ENCODE peak calls at places on chromosomes 5 and 9, in nine cellular contexts. S, V, Z, E, Q, N, R, F and X are unnamed samples. For H3K27me3, the result is how much of the 10 kb centered on the place peaks cover.

GRCh38 chr9:22244141-22245011 is 202.2 kb upstream of the DMRTA1 start:
- DNase-seq in F (no peak), S (no peak), N (no peak), V (no peak), Q (no peak), E (no peak), Z (peak), R (peak), X (peak)

GRCh38 chr5:45225571-45226031 is 416.9 kb downstream of the MRPS30 start:
- DNase-seq in S (no peak), E (no peak), N (no peak), F (no peak), Z (no peak), Q (no peak), V (no peak), R (no peak), X (no peak)

GRCh38 chr9:114789006-114789405 is 16.8 kb downstream of the TNFSF15 start:
- DNase-seq in Z (no peak), V (no peak), E (no peak), Q (no peak), F (no peak), S (no peak), R (no peak), N (no peak), X (no peak)

GRCh38 chr5:60806591-60807243 is 37.4 kb downstream of the ELOVL7 start:
- DNase-seq in N (no peak), F (no peak), Z (no peak), R (no peak), Q (no peak), V (no peak), E (no peak), S (no peak), X (no peak)

GRCh38 chr5:127092690-127093089 is 19.4 kb upstream of the C5orf63 start:
- DNase-seq in R (peak), N (no peak), S (no peak), E (no peak), Q (no peak), V (no peak), F (no peak), Z (peak), X (no peak)

GRCh38 chr9:131677445-131678180 is 62.3 kb downstream of the RAPGEF1 start:
- DNase-seq in V (peak), E (no peak), F (no peak), Q (no peak), N (no peak), Z (peak), R (peak), S (no peak), X (no peak)

GRCh38 chr5:51484326-51484725 is 101.1 kb downstream of the ISL1 start:
- DNase-seq in Z (no peak), E (no peak), F (no peak), Q (no peak), S (no peak), N (no peak), V (no peak), R (no peak), X (no peak)

GRCh38 chr5:114355086-114355830 is 6.6 kb upstream of the KCNN2 start:
- DNase-seq in Z (no peak), Q (no peak), N (no peak), E (no peak), V (no peak), S (no peak), F (no peak), R (no peak), X (no peak)

GRCh38 chr9:80615964-80616363 is 1044.2 kb downstream of the TLE4 start:
- DNase-seq in Z (peak), F (no peak), Q (no peak), R (peak), S (no peak), V (no peak), N (no peak), E (no peak), X (no peak)

GRCh38 chr9:14218253-14218652 is 95.7 kb downstream of the NFIB start:
- DNase-seq in S (no peak), R (no peak), E (no peak), N (no peak), V (no peak), Z (no peak), Q (no peak), F (no peak), X (no peak)

GRCh38 chr9:127283917-127284316 is 19.3 kb downstream of the GARNL3 start:
- DNase-seq in Q (peak), Z (peak), E (no peak), R (peak), N (no peak), V (no peak), F (peak), S (no peak), X (no peak)

GRCh38 chr5:66722653-66723052 is 126.5 kb downstream of the MAST4 start:
- DNase-seq in F (no peak), E (no peak), Q (no peak), R (no peak), Z (no peak), S (no peak), N (no peak), V (no peak), X (no peak)

GRCh38 chr9:135198889-135199288 is 111.4 kb downstream of the OLFM1 start:
- DNase-seq in F (no peak), Q (no peak), R (no peak), V (no peak), N (no peak), E (no peak), Z (no peak), S (no peak), X (no peak)

GRCh38 chr5:91928751-91929521 is 545.8 kb upstream of the ARRDC3 start:
- DNase-seq in S (no peak), Q (no peak), E (no peak), V (no peak), Z (peak), R (peak), N (no peak), F (no peak), X (no peak)

GRCh38 chr5:68173007-68173406 is 42.5 kb upstream of the PIK3R1 start:
- DNase-seq in F (no peak), R (no peak), S (no peak), E (no peak), Q (no peak), V (no peak), Z (peak), N (no peak), X (no peak)

GRCh38 chr5:150042459-150042858 is 41.9 kb downstream of the HMGXB3 start:
- DNase-seq in V (no peak), E (no peak), F (no peak), R (no peak), Q (no peak), S (no peak), Z (no peak), N (no peak), X (no peak)

GRCh38 chr9:90839183-90839582 is 37.6 kb downstream of the SYK start:
- DNase-seq in F (no peak), N (no peak), Z (no peak), S (no peak), V (no peak), R (no peak), Q (no peak), E (no peak), X (no peak)

GRCh38 chr9:19513671-19514275 is 105.0 kb downstream of the ACER2 start:
- DNase-seq in R (no peak), N (no peak), V (no peak), Z (peak), F (no peak), Q (no peak), E (no peak), S (no peak), X (no peak)

GRCh38 chr5:90878081-90878480 is 319.5 kb downstream of the ADGRV1 start:
- DNase-seq in Q (no peak), Z (no peak), V (no peak), S (peak), R (peak), F (no peak), E (no peak), N (peak), X (no peak)

GRCh38 chr9:134088064-134088725 is 20.4 kb upstream of the BRD3 start:
- DNase-seq in R (no peak), N (no peak), Z (no peak), V (no peak), F (no peak), Q (no peak), E (no peak), S (no peak), X (peak)

GRCh38 chr9:3827175-3827574 is 301.4 kb upstream of the RFX3 start:
- DNase-seq in N (no peak), R (no peak), Q (no peak), S (no peak), Z (no peak), V (no peak), F (no peak), E (no peak), X (no peak)

GRCh38 chr5:83927140-83927733 is 206.6 kb upstream of the HAPLN1 start:
- DNase-seq in S (peak), E (no peak), V (peak), N (peak), Q (peak), F (peak), Z (peak), R (peak), X (peak)

GRCh38 chr5:157303667-157304327 is 37.9 kb downstream of the CYFIP2 start:
- DNase-seq in E (no peak), R (no peak), S (peak), V (no peak), N (peak), Z (no peak), Q (peak), F (no peak), X (no peak)

GRCh38 chr9:69250681-69251080 is 74.3 kb upstream of the ENTREP1 start:
- DNase-seq in N (no peak), R (no peak), Z (no peak), V (no peak), S (no peak), E (no peak), F (no peak), Q (no peak), X (no peak)

GRCh38 chr9:24939099-24939850 is 393.6 kb upstream of the IZUMO3 start:
- DNase-seq in R (no peak), N (no peak), S (no peak), V (no peak), Q (no peak), F (no peak), Z (no peak), E (no peak), X (peak)

GRCh38 chr9:114213566-114213965 is 58.2 kb downstream of the COL27A1 start:
- DNase-seq in V (no peak), F (no peak), S (no peak), E (no peak), Q (no peak), Z (no peak), N (no peak), R (no peak), X (no peak)

GRCh38 chr9:22136446-22137140 is 127.5 kb upstream of the CDKN2B start:
- DNase-seq in N (no peak), S (no peak), Z (peak), E (no peak), Q (no peak), R (peak), F (no peak), V (no peak), X (no peak)

GRCh38 chr9:5002811-5003210 is 17.7 kb downstream of the JAK2 start:
- DNase-seq in F (no peak), S (no peak), Z (peak), E (no peak), V (no peak), Q (no peak), R (peak), N (no peak), X (no peak)

DNA sequence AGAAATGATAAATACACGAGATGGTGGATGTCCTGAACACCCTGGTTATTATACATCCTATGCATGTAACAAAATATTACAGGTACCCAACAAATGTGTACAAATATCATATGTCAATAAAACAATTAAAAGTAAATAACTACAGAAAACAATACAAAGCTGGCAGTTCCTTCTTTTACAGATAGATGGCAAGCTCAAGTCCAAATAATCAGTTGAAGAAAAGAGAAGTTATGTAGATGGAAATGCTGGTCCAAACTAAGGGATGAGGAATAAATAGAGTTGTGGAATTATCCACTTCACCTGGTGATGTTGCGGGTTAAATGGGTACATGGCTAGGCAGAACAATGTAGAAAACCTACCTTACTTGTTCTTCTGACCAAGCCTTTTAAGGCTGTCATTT is 79.4 kb downstream of the PALM2AKAP2 start:
- DNase-seq in E (no peak), S (no peak), F (no peak), R (no peak), Q (no peak), Z (no peak), N (no peak), V (no peak), X (no peak)
- H3K27me3 ChIP-seq in E (under half), S (under half), F (under half), R (under half), Q (under half), Z (under half), N (under half), V (under half), X (under half)

GRCh38 chr5:1005362-1005851 is 3.2 kb upstream of the NKD2 start:
- DNase-seq in S (peak), Q (peak), V (no peak), E (no peak), Z (no peak), N (peak), R (no peak), F (peak), X (peak)
- H3K4me3 ChIP-seq in S (peak), Q (peak), V (no peak), E (peak), Z (peak), N (peak), R (no peak), F (peak), X (no peak)

GRCh38 chr5:6090079-6090654 is 288.2 kb downstream of the MED10 start:
- DNase-seq in Q (no peak), Z (no peak), V (no peak), R (no peak), S (no peak), E (no peak), N (no peak), F (no peak), X (no peak)

GRCh38 chr5:6087576-6087975 is 290.8 kb downstream of the MED10 start:
- DNase-seq in S (no peak), N (no peak), R (no peak), Q (no peak), Z (no peak), F (no peak), E (no peak), V (no peak), X (no peak)

GRCh38 chr5:6085461-6085860 is 292.9 kb downstream of the MED10 start:
- DNase-seq in V (no peak), E (no peak), F (no peak), N (no peak), R (no peak), S (no peak), Z (no peak), Q (no peak), X (no peak)

GRCh38 chr5:6088706-6089105 is 289.6 kb downstream of the MED10 start:
- DNase-seq in Q (no peak), E (no peak), S (no peak), F (no peak), R (no peak), Z (no peak), V (no peak), N (no peak), X (no peak)

GRCh38 chr5:6086871-6087270 is 291.5 kb downstream of the MED10 start:
- DNase-seq in F (no peak), E (no peak), Z (no peak), S (no peak), V (no peak), R (no peak), N (no peak), Q (no peak), X (no peak)
- H3K27me3 ChIP-seq in F (under half), E (under half), Z (under half), S (under half), V (under half), R (under half), N (under half), Q (under half), X (under half)

GRCh38 chr5:96582343-96582742 is 79.8 kb upstream of the CAST start:
- DNase-seq in S (no peak), E (no peak), N (no peak), R (peak), F (no peak), Z (no peak), Q (no peak), V (no peak), X (no peak)

GRCh38 chr5:96577909-96578308 is 84.3 kb upstream of the CAST start:
- DNase-seq in E (no peak), Z (no peak), V (no peak), Q (no peak), R (peak), N (no peak), F (no peak), S (no peak), X (no peak)

GRCh38 chr5:96584712-96585111 is 77.5 kb upstream of the CAST start:
- DNase-seq in E (no peak), V (no peak), N (no peak), S (no peak), F (no peak), R (no peak), Q (no peak), Z (no peak), X (no peak)

GRCh38 chr5:96579711-96580110 is 82.5 kb upstream of the CAST start:
- DNase-seq in F (no peak), S (no peak), V (no peak), R (no peak), N (no peak), Z (no peak), Q (no peak), E (no peak), X (no peak)
- H3K4me3 ChIP-seq in F (no peak), S (no peak), V (no peak), R (no peak), N (no peak), Z (no peak), Q (no peak), E (no peak), X (no peak)

DNA sequence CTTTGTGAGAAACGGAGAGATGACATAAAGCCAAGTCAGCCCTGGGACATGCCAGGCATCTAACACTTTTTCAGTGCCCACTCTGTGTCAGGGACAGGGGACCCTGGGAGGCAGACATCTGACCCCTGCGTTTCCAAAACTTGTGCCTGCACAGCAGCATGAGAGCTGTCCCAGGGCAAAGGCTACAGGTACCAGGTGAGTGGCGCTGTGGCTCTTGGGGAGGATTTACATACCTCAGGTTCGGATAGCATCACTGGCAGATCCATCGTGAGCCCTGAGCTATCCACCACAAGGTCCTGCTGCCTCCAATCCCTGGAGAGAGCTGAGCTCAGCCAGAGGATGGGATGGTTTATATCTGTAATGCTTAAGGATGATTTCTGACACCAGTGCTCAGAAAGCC is 52.4 kb downstream of the FSTL4 start:
- DNase-seq in N (no peak), F (no peak), S (no peak), Z (no peak), Q (no peak), E (no peak), R (no peak), V (no peak), X (no peak)
- H3K27me3 ChIP-seq in N (under half), F (under half), S (under half), Z (under half), Q (under half), E (under half), R (under half), V (under half), X (under half)

DNA sequence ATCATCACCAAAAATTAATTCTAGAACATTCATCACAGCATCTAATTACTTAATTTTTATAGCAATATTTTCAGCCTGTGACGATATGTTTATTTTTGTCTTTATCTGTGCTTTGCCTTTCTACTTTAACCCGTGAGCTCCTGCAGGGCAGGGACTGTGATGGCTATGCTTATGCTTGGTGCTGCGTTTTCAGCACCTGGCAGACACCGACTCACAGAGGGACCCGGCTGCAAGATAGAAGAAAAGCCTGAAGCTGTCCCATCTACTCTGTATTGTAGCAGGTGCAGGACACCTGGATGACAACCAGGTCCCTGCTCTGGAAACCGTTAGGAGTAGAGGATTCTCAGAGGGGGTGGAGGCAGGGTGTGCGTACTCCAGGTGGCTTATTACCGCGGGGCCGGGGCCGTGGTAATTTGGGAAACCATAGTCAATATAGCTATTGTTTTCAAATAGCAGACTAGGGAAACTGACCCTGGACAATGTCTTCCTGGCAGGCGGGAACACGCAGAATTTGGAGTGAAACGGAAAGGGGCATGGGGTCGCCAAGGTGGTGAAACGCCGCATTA is 140.2 kb upstream of the PALM2AKAP2 start:
- DNase-seq in R (no peak), N (no peak), E (no peak), F (no peak), S (no peak), Q (no peak), V (no peak), Z (no peak), X (no peak)
- H3K4me3 ChIP-seq in R (no peak), N (peak), E (peak), F (no peak), S (peak), Q (no peak), V (no peak), Z (peak), X (no peak)

GRCh38 chr5:93610581-93611167 is 27.7 kb downstream of the NR2F1 start:
- DNase-seq in V (no peak), S (no peak), N (no peak), F (no peak), R (no peak), E (no peak), Q (no peak), Z (no peak), X (no peak)

GRCh38 chr5:93607367-93608258 is 24.6 kb downstream of the NR2F1 start:
- DNase-seq in N (peak), R (peak), E (no peak), V (no peak), Z (peak), S (no peak), F (no peak), Q (peak), X (peak)

GRCh38 chr5:93611510-93611899 is 28.5 kb downstream of the NR2F1 start:
- DNase-seq in E (no peak), F (no peak), N (no peak), Z (no peak), V (no peak), Q (no peak), R (no peak), S (no peak), X (no peak)

GRCh38 chr5:93609756-93610155 is 26.7 kb downstream of the NR2F1 start:
- DNase-seq in Z (no peak), E (no peak), F (no peak), S (no peak), N (no peak), Q (no peak), V (no peak), R (no peak), X (no peak)

DNA sequence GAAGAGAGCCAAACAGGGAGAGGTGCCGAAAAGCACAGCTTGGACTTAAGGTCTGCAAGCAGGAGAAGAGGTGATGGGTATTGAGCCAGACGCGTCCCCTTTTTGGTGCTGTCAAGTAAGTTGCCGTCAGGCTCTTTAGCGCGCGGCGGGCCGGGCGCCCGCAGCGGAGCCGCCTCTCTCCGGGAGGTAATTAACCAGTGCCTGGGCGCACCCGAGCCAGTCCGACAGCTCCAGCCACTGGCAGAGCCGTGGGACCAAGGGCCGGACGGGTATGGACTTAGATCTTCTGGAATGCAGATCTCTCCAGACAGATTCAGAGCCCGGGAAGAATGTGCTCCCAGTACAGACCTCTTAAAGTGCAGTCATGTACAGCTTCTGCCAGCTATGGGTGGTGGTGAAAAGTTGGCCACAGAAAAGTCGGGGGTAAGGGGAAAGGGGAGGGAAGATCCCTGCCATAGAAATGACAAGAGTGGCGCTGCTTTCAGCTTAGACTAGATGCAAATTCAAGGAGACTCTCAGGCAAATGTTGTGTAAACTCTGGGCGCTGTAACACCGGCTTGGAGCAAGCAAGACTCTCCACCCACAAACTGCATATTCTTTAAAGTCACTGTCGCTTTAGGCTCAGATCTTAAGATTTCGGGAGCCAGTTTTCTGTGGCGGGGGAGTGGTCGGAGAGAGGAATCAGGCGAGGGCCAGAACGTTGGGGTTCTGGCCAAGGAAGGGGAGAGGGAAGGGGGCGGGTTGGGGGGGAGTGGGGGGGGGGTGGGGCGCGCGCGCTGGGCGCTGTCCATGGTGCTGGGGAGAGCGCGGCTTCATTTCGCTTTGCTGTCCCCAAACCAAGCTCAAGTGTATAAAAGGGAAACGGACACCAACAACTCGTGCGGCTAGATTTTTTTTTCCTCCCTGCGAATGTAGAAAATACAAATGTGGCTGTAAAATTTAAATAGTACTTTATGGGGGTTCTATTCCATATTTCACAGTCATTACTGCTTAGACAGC is 29.2 kb downstream of the NR2F1 start:
- DNase-seq in V (no peak), Z (no peak), S (no peak), E (no peak), R (peak), F (no peak), Q (peak), N (no peak), X (peak)
- H3K27me3 ChIP-seq in V (under half), Z (half or more), S (half or more), E (under half), R (under half), F (under half), Q (half or more), N (half or more), X (half or more)